ENCODE peak calls at places on chromosomes 12 and 14, in eight cellular contexts. One of them, this sample, is unnamed.

GRCh38 chr12:42961395-42961794 is 371.8 kb upstream of the PRICKLE1 start:
- DNase-seq in upper lobe of left lung: no peak
- DNase-seq in suprapubic skin: no peak
- DNase-seq in sigmoid colon: no peak
- DNase-seq in stomach: no peak
- DNase-seq in transverse colon: no peak
- DNase-seq in HCT116: peak
- DNase-seq in K562: no peak
- DNase-seq in this sample: no peak

GRCh38 chr14:89574420-89574819 is 157.4 kb upstream of the FOXN3 start:
- DNase-seq in K562: no peak
- DNase-seq in sigmoid colon: no peak
- DNase-seq in suprapubic skin: no peak
- DNase-seq in HCT116: no peak
- DNase-seq in upper lobe of left lung: no peak
- DNase-seq in transverse colon: no peak
- DNase-seq in stomach: no peak
- DNase-seq in this sample: no peak

GRCh38 chr14:74956280-74957072 is 1.1 kb upstream of the PGF start:
- DNase-seq in upper lobe of left lung: peak
- DNase-seq in K562: no peak
- DNase-seq in HCT116: no peak
- DNase-seq in sigmoid colon: no peak
- DNase-seq in transverse colon: no peak
- DNase-seq in suprapubic skin: no peak
- DNase-seq in stomach: no peak
- DNase-seq in this sample: no peak

GRCh38 chr12:45350861-45351260 is 135.0 kb downstream of the ANO6 start:
- DNase-seq in upper lobe of left lung: no peak
- DNase-seq in HCT116: no peak
- DNase-seq in K562: no peak
- DNase-seq in sigmoid colon: no peak
- DNase-seq in stomach: no peak
- DNase-seq in transverse colon: no peak
- DNase-seq in suprapubic skin: no peak
- DNase-seq in this sample: no peak

GRCh38 chr14:38867561-38868150 is 235.4 kb downstream of the SEC23A start:
- DNase-seq in K562: peak
- DNase-seq in sigmoid colon: peak
- DNase-seq in HCT116: peak
- DNase-seq in suprapubic skin: peak
- DNase-seq in transverse colon: peak
- DNase-seq in stomach: peak
- DNase-seq in upper lobe of left lung: no peak
- DNase-seq in this sample: peak

GRCh38 chr12:74317078-74317581 is 220.5 kb upstream of the ATXN7L3B start:
- DNase-seq in HCT116: no peak
- DNase-seq in transverse colon: no peak
- DNase-seq in K562: peak
- DNase-seq in upper lobe of left lung: no peak
- DNase-seq in stomach: no peak
- DNase-seq in suprapubic skin: no peak
- DNase-seq in sigmoid colon: no peak
- DNase-seq in this sample: no peak

GRCh38 chr12:9669534-9669933 is at the start of gene CLEC2D:
- DNase-seq in stomach: no peak
- DNase-seq in upper lobe of left lung: no peak
- DNase-seq in transverse colon: no peak
- DNase-seq in sigmoid colon: no peak
- DNase-seq in suprapubic skin: no peak
- DNase-seq in K562: no peak
- DNase-seq in HCT116: no peak
- DNase-seq in this sample: no peak

GRCh38 chr12:34406228-34406995 is 384.1 kb downstream of the ALG10 start:
- DNase-seq in transverse colon: peak
- DNase-seq in suprapubic skin: peak
- DNase-seq in K562: no peak
- DNase-seq in HCT116: no peak
- DNase-seq in upper lobe of left lung: peak
- DNase-seq in sigmoid colon: peak
- DNase-seq in stomach: peak
- DNase-seq in this sample: peak

GRCh38 chr14:77201696-77202095 is 20.1 kb downstream of the TMEM63C start:
- DNase-seq in HCT116: no peak
- DNase-seq in K562: no peak
- DNase-seq in stomach: no peak
- DNase-seq in suprapubic skin: no peak
- DNase-seq in sigmoid colon: no peak
- DNase-seq in upper lobe of left lung: no peak
- DNase-seq in transverse colon: no peak
- DNase-seq in this sample: no peak

GRCh38 chr12:19778111-19778688 is 338.9 kb downstream of the AEBP2 start:
- DNase-seq in suprapubic skin: no peak
- DNase-seq in upper lobe of left lung: no peak
- DNase-seq in sigmoid colon: no peak
- DNase-seq in HCT116: no peak
- DNase-seq in transverse colon: no peak
- DNase-seq in K562: no peak
- DNase-seq in stomach: no peak
- DNase-seq in this sample: no peak

GRCh38 chr12:86675197-86675596 is 419.0 kb upstream of the MGAT4C start:
- DNase-seq in K562: no peak
- DNase-seq in suprapubic skin: no peak
- DNase-seq in stomach: no peak
- DNase-seq in upper lobe of left lung: no peak
- DNase-seq in transverse colon: no peak
- DNase-seq in sigmoid colon: no peak
- DNase-seq in HCT116: no peak
- DNase-seq in this sample: no peak

GRCh38 chr14:104442611-104443390 is 136.8 kb upstream of the C14orf180 start:
- DNase-seq in K562: no peak
- DNase-seq in upper lobe of left lung: no peak
- DNase-seq in HCT116: no peak
- DNase-seq in stomach: no peak
- DNase-seq in transverse colon: no peak
- DNase-seq in suprapubic skin: peak
- DNase-seq in sigmoid colon: no peak
- DNase-seq in this sample: no peak

GRCh38 chr14:94026173-94026885 is at the start of gene OTUB2:
- DNase-seq in upper lobe of left lung: peak
- DNase-seq in suprapubic skin: peak
- DNase-seq in stomach: peak
- DNase-seq in K562: peak
- DNase-seq in sigmoid colon: peak
- DNase-seq in transverse colon: peak
- DNase-seq in HCT116: peak
- DNase-seq in this sample: peak

DNA sequence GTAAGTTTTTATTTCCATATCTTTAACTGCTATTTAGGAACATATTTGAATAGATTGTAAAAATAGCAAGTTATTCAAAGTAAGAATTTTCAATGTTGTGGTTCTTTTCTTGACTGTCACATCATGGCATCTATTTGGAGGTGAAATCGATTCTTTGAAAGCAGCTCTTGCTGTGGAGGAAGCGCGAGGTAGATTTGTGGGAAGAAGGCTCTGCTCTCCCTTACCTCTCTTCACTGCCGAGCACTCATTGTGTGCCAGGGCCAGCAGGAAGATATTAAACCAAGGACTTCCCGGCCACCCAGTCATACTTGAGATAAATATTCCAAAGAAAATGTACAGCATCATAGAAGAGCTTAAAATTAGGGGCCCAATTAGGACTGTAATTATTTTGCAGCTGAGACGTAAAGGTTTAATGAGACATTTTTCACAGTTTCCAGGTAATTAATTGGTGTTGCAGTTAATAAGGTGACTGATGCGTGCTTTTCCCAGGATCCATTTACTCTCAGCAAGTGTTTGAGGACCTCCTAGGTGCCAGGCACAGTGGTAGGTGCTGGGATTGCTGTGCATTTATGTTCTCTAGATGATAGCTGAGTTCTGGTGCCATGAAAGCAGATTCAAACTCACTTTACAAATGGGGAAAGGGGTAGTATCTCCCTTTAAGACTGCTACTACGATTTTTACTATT is 89.2 kb upstream of the DYNC1H1 start:
- DNase-seq in transverse colon: no peak
- DNase-seq in HCT116: no peak
- DNase-seq in sigmoid colon: no peak
- DNase-seq in suprapubic skin: no peak
- DNase-seq in stomach: no peak
- DNase-seq in K562: no peak
- DNase-seq in upper lobe of left lung: no peak
- DNase-seq in this sample: no peak
- TF ChIP-seq POLR2AphosphoS5 in transverse colon: no peak
- TF ChIP-seq POLR2AphosphoS5 in HCT116: no peak
- TF ChIP-seq POLR2AphosphoS5 in sigmoid colon: no peak
- TF ChIP-seq POLR2AphosphoS5 in suprapubic skin: no peak
- TF ChIP-seq POLR2AphosphoS5 in stomach: no peak
- TF ChIP-seq POLR2AphosphoS5 in K562: no peak
- TF ChIP-seq POLR2AphosphoS5 in upper lobe of left lung: no peak
- TF ChIP-seq POLR2AphosphoS5 in this sample: no peak

GRCh38 chr14:58249611-58250010 is 5.0 kb downstream of the PSMA3 start:
- DNase-seq in HCT116: no peak
- DNase-seq in suprapubic skin: no peak
- DNase-seq in transverse colon: no peak
- DNase-seq in stomach: no peak
- DNase-seq in sigmoid colon: no peak
- DNase-seq in K562: no peak
- DNase-seq in upper lobe of left lung: no peak
- DNase-seq in this sample: no peak
- TF ChIP-seq CTCF in HCT116: no peak
- TF ChIP-seq CTCF in suprapubic skin: no peak
- TF ChIP-seq CTCF in transverse colon: no peak
- TF ChIP-seq CTCF in stomach: no peak
- TF ChIP-seq CTCF in sigmoid colon: no peak
- TF ChIP-seq CTCF in K562: no peak
- TF ChIP-seq CTCF in upper lobe of left lung: no peak
- TF ChIP-seq CTCF in this sample: no peak

GRCh38 chr14:105859717-105860614 is 333.6 kb downstream of the TMEM121 start:
- DNase-seq in stomach: peak
- DNase-seq in K562: no peak
- DNase-seq in HCT116: no peak
- DNase-seq in upper lobe of left lung: peak
- DNase-seq in sigmoid colon: peak
- DNase-seq in transverse colon: peak
- DNase-seq in suprapubic skin: peak
- DNase-seq in this sample: no peak
- TF ChIP-seq POLR2A in stomach: no peak
- TF ChIP-seq POLR2A in K562: no peak
- TF ChIP-seq POLR2A in HCT116: no peak
- TF ChIP-seq POLR2A in upper lobe of left lung: no peak
- TF ChIP-seq POLR2A in sigmoid colon: no peak
- TF ChIP-seq POLR2A in transverse colon: peak
- TF ChIP-seq POLR2A in suprapubic skin: no peak
- TF ChIP-seq POLR2A in this sample: no peak

GRCh38 chr14:24442240-24443052 is at the start of gene SDR39U1:
- DNase-seq in stomach: peak
- DNase-seq in suprapubic skin: peak
- DNase-seq in transverse colon: peak
- DNase-seq in HCT116: peak
- DNase-seq in sigmoid colon: peak
- DNase-seq in upper lobe of left lung: peak
- DNase-seq in K562: peak
- DNase-seq in this sample: peak
- TF ChIP-seq POLR2AphosphoS5 in stomach: peak
- TF ChIP-seq POLR2AphosphoS5 in suprapubic skin: peak
- TF ChIP-seq POLR2AphosphoS5 in transverse colon: peak
- TF ChIP-seq POLR2AphosphoS5 in HCT116: peak
- TF ChIP-seq POLR2AphosphoS5 in sigmoid colon: peak
- TF ChIP-seq POLR2AphosphoS5 in upper lobe of left lung: peak
- TF ChIP-seq POLR2AphosphoS5 in K562: peak
- TF ChIP-seq POLR2AphosphoS5 in this sample: peak

DNA sequence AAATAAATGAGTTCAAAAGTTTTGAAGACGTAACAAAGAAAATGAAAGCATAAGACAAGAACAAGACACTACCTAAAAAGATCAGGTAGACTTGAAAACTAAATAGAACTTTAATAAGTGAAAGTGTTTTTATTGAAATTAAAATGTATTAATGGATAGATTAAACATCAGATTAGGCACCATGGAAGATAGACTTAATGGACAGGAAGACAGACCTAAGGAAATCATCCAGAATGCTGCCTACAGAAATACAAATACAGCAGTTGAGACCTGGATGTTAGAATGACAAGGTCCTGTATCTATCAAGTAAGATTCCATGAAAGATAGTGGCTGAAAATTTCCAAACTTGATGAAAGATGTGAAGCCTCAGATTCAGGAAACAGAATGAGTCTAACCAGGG is 11.5 kb downstream of the PLEKHH1 start:
- DNase-seq in upper lobe of left lung: no peak
- DNase-seq in sigmoid colon: no peak
- DNase-seq in stomach: no peak
- DNase-seq in HCT116: no peak
- DNase-seq in suprapubic skin: no peak
- DNase-seq in transverse colon: no peak
- DNase-seq in K562: no peak
- DNase-seq in this sample: no peak
- TF ChIP-seq CTCF in upper lobe of left lung: no peak
- TF ChIP-seq CTCF in sigmoid colon: no peak
- TF ChIP-seq CTCF in stomach: no peak
- TF ChIP-seq CTCF in HCT116: no peak
- TF ChIP-seq CTCF in suprapubic skin: no peak
- TF ChIP-seq CTCF in transverse colon: no peak
- TF ChIP-seq CTCF in K562: no peak
- TF ChIP-seq CTCF in this sample: no peak